ENCODE peak calls at places on chromosomes 2 and 18, in seven cellular contexts. One of them, this sample, is unnamed.

GRCh38 chr2:30899655-30900054 is 92.4 kb upstream of the CAPN13 start:
- DNase-seq in HCT116: no peak
- DNase-seq in keratinocyte: no peak
- DNase-seq in tibial artery: no peak
- DNase-seq in BJ: no peak
- DNase-seq in AG04450: no peak
- DNase-seq in A673: no peak
- DNase-seq in this sample: no peak

GRCh38 chr2:70305531-70305930 is 3.7 kb upstream of the FAM136A start:
- DNase-seq in HCT116: no peak
- DNase-seq in A673: no peak
- DNase-seq in tibial artery: no peak
- DNase-seq in AG04450: no peak
- DNase-seq in BJ: no peak
- DNase-seq in keratinocyte: no peak
- DNase-seq in this sample: no peak

GRCh38 chr18:34121157-34121807 is 103.4 kb downstream of the NOL4 start:
- DNase-seq in A673: peak; percentile 92
- DNase-seq in keratinocyte: no peak
- DNase-seq in BJ: no peak
- DNase-seq in AG04450: no peak
- DNase-seq in tibial artery: no peak
- DNase-seq in HCT116: no peak
- DNase-seq in this sample: peak; percentile 70

GRCh38 chr2:215982465-215982875 is 30.9 kb downstream of the MREG start:
- DNase-seq in A673: no peak
- DNase-seq in tibial artery: no peak
- DNase-seq in BJ: no peak
- DNase-seq in HCT116: peak; percentile 62
- DNase-seq in keratinocyte: peak; percentile 63
- DNase-seq in AG04450: peak; percentile 11
- DNase-seq in this sample: peak; percentile 61

GRCh38 chr18:49858309-49859005 is 45.1 kb upstream of the ACAA2 start:
- DNase-seq in AG04450: peak; percentile 38
- DNase-seq in BJ: no peak
- DNase-seq in tibial artery: no peak
- DNase-seq in A673: peak; percentile 79
- DNase-seq in keratinocyte: no peak
- DNase-seq in HCT116: peak; percentile 68
- DNase-seq in this sample: peak; percentile 39

GRCh38 chr2:122539311-122539710 is 783.9 kb downstream of the TSN start:
- DNase-seq in tibial artery: no peak
- DNase-seq in HCT116: no peak
- DNase-seq in AG04450: no peak
- DNase-seq in A673: no peak
- DNase-seq in BJ: no peak
- DNase-seq in keratinocyte: no peak
- DNase-seq in this sample: no peak

GRCh38 chr18:14930076-14930475 is 182.1 kb downstream of the ANKRD30B start:
- DNase-seq in keratinocyte: no peak
- DNase-seq in A673: no peak
- DNase-seq in AG04450: no peak
- DNase-seq in tibial artery: no peak
- DNase-seq in BJ: no peak
- DNase-seq in HCT116: no peak
- DNase-seq in this sample: no peak

GRCh38 chr2:131009713-131010475 is 83.4 kb downstream of the FAM168B start:
- DNase-seq in keratinocyte: no peak
- DNase-seq in tibial artery: no peak
- DNase-seq in A673: no peak
- DNase-seq in HCT116: no peak
- DNase-seq in BJ: no peak
- DNase-seq in AG04450: no peak
- DNase-seq in this sample: no peak

GRCh38 chr2:67627456-67627855 is 230.3 kb downstream of the ETAA1 start:
- DNase-seq in AG04450: no peak
- DNase-seq in HCT116: no peak
- DNase-seq in tibial artery: no peak
- DNase-seq in BJ: no peak
- DNase-seq in A673: no peak
- DNase-seq in keratinocyte: no peak
- DNase-seq in this sample: no peak

GRCh38 chr2:239328306-239329191 is 72.3 kb downstream of the HDAC4 start:
- DNase-seq in AG04450: peak; percentile 95
- DNase-seq in BJ: peak; percentile 64
- DNase-seq in keratinocyte: no peak
- DNase-seq in tibial artery: peak; percentile 89
- DNase-seq in HCT116: no peak
- DNase-seq in A673: peak; percentile 14
- DNase-seq in this sample: no peak

GRCh38 chr2:53913721-53914120 is 54.0 kb upstream of the GPR75 start:
- DNase-seq in AG04450: no peak
- DNase-seq in keratinocyte: no peak
- DNase-seq in HCT116: no peak
- DNase-seq in A673: no peak
- DNase-seq in tibial artery: no peak
- DNase-seq in BJ: no peak
- DNase-seq in this sample: peak; percentile 25

GRCh38 chr2:146363731-146364130 is 1481.1 kb upstream of the ACVR2A start:
- DNase-seq in tibial artery: no peak
- DNase-seq in keratinocyte: no peak
- DNase-seq in BJ: peak; percentile 14
- DNase-seq in HCT116: no peak
- DNase-seq in A673: peak; percentile 1
- DNase-seq in AG04450: no peak
- DNase-seq in this sample: no peak

GRCh38 chr2:196480653-196481322 is 158.7 kb upstream of the CCDC150 start:
- DNase-seq in HCT116: no peak
- DNase-seq in A673: no peak
- DNase-seq in AG04450: no peak
- DNase-seq in keratinocyte: no peak
- DNase-seq in BJ: no peak
- DNase-seq in tibial artery: no peak
- DNase-seq in this sample: no peak

GRCh38 chr2:226699321-226699720 is 100.3 kb downstream of the IRS1 start:
- DNase-seq in tibial artery: peak; percentile 68
- DNase-seq in A673: peak; percentile 26
- DNase-seq in HCT116: no peak
- DNase-seq in BJ: no peak
- DNase-seq in keratinocyte: no peak
- DNase-seq in AG04450: no peak
- DNase-seq in this sample: no peak

GRCh38 chr2:192146069-192147006 is 48.4 kb downstream of the TMEFF2 start:
- DNase-seq in AG04450: no peak
- DNase-seq in tibial artery: no peak
- DNase-seq in HCT116: no peak
- DNase-seq in keratinocyte: no peak
- DNase-seq in A673: peak; percentile 65
- DNase-seq in BJ: no peak
- DNase-seq in this sample: peak; percentile 58

GRCh38 chr2:13652531-13653313 is 936.0 kb downstream of the TRIB2 start:
- DNase-seq in tibial artery: no peak
- DNase-seq in keratinocyte: peak; percentile 25
- DNase-seq in A673: no peak
- DNase-seq in HCT116: no peak
- DNase-seq in BJ: no peak
- DNase-seq in AG04450: peak; percentile 24
- DNase-seq in this sample: peak; percentile 12

GRCh38 chr18:23951206-23951605 is 63.3 kb upstream of the TTC39C start:
- DNase-seq in AG04450: no peak
- DNase-seq in tibial artery: no peak
- DNase-seq in keratinocyte: no peak
- DNase-seq in BJ: no peak
- DNase-seq in A673: no peak
- DNase-seq in HCT116: no peak
- DNase-seq in this sample: no peak

GRCh38 chr18:48566588-48566987 is 27.8 kb downstream of the CTIF start:
- DNase-seq in keratinocyte: no peak
- DNase-seq in tibial artery: no peak
- DNase-seq in A673: no peak
- DNase-seq in HCT116: no peak
- DNase-seq in AG04450: no peak
- DNase-seq in BJ: no peak
- DNase-seq in this sample: no peak

GRCh38 chr2:201970786-201971108 is 62.9 kb upstream of the FZD7 start:
- DNase-seq in AG04450: no peak
- DNase-seq in A673: no peak
- DNase-seq in HCT116: no peak
- DNase-seq in BJ: no peak
- DNase-seq in keratinocyte: no peak
- DNase-seq in tibial artery: no peak
- DNase-seq in this sample: no peak

GRCh38 chr2:229888031-229888430 is 33.8 kb downstream of the TRIP12 start:
- DNase-seq in keratinocyte: no peak
- DNase-seq in AG04450: no peak
- DNase-seq in BJ: no peak
- DNase-seq in A673: no peak
- DNase-seq in tibial artery: no peak
- DNase-seq in HCT116: no peak
- DNase-seq in this sample: no peak

GRCh38 chr2:64359176-64359891 is 94.6 kb upstream of the LGALSL start:
- DNase-seq in A673: no peak
- DNase-seq in HCT116: no peak
- DNase-seq in BJ: no peak
- DNase-seq in AG04450: no peak
- DNase-seq in tibial artery: no peak
- DNase-seq in keratinocyte: no peak
- DNase-seq in this sample: no peak

GRCh38 chr2:84925724-84926376 is 20.4 kb downstream of the TMSB10 start:
- DNase-seq in tibial artery: peak; percentile 97
- DNase-seq in keratinocyte: peak; percentile 82
- DNase-seq in A673: peak; percentile 97
- DNase-seq in BJ: peak; percentile 36
- DNase-seq in AG04450: no peak
- DNase-seq in HCT116: peak; percentile 98
- DNase-seq in this sample: peak; percentile 76

GRCh38 chr2:145984541-145984940 is 1464.6 kb upstream of the ZEB2 start:
- DNase-seq in A673: peak; percentile 33
- DNase-seq in tibial artery: no peak
- DNase-seq in BJ: no peak
- DNase-seq in AG04450: no peak
- DNase-seq in keratinocyte: peak; percentile 26
- DNase-seq in HCT116: peak; percentile 31
- DNase-seq in this sample: peak; percentile 7

GRCh38 chr2:12379143-12379542 is 337.6 kb upstream of the TRIB2 start:
- DNase-seq in HCT116: no peak
- DNase-seq in keratinocyte: no peak
- DNase-seq in BJ: no peak
- DNase-seq in AG04450: no peak
- DNase-seq in A673: no peak
- DNase-seq in tibial artery: no peak
- DNase-seq in this sample: no peak

GRCh38 chr2:158666969-158667368 is 128.1 kb upstream of the DAPL1 start:
- DNase-seq in AG04450: no peak
- DNase-seq in HCT116: no peak
- DNase-seq in keratinocyte: no peak
- DNase-seq in tibial artery: no peak
- DNase-seq in BJ: no peak
- DNase-seq in A673: no peak
- DNase-seq in this sample: no peak

GRCh38 chr2:8103085-8103708 is 578.7 kb upstream of the ID2 start:
- DNase-seq in A673: peak; percentile 9
- DNase-seq in AG04450: peak; percentile 32
- DNase-seq in tibial artery: no peak
- DNase-seq in keratinocyte: no peak
- DNase-seq in BJ: no peak
- DNase-seq in HCT116: no peak
- DNase-seq in this sample: no peak

GRCh38 chr2:176270100-176270750 is 983 bp downstream of the MTX2 start:
- DNase-seq in BJ: no peak
- DNase-seq in HCT116: no peak
- DNase-seq in keratinocyte: no peak
- DNase-seq in tibial artery: no peak
- DNase-seq in A673: no peak
- DNase-seq in AG04450: no peak
- DNase-seq in this sample: no peak

GRCh38 chr2:39851691-39852110 is 72.6 kb upstream of the THUMPD2 start:
- DNase-seq in tibial artery: no peak
- DNase-seq in BJ: peak; percentile 55
- DNase-seq in A673: peak; percentile 46
- DNase-seq in HCT116: no peak
- DNase-seq in keratinocyte: no peak
- DNase-seq in AG04450: peak; percentile 47
- DNase-seq in this sample: no peak
- H3K4me3 ChIP-seq in tibial artery: no peak overlapping the region
- H3K4me3 ChIP-seq in BJ: no peak overlapping the region
- H3K4me3 ChIP-seq in A673: no peak overlapping the region
- H3K4me3 ChIP-seq in HCT116: no peak overlapping the region
- H3K4me3 ChIP-seq in keratinocyte: no peak overlapping the region
- H3K4me3 ChIP-seq in AG04450: no peak overlapping the region
- H3K4me3 ChIP-seq in this sample: no peak overlapping the region

GRCh38 chr2:127083819-127084503 is 23.0 kb downstream of the BIN1 start:
- DNase-seq in AG04450: peak; percentile 93
- DNase-seq in BJ: peak; percentile 92
- DNase-seq in keratinocyte: no peak
- DNase-seq in A673: no peak
- DNase-seq in HCT116: no peak
- DNase-seq in tibial artery: peak; percentile 90
- DNase-seq in this sample: peak; percentile 73
- TF ChIP-seq CTCF in AG04450: peak; percentile 37
- TF ChIP-seq CTCF in BJ: peak; percentile 21
- TF ChIP-seq CTCF in keratinocyte: no peak
- TF ChIP-seq CTCF in A673: no peak
- TF ChIP-seq CTCF in HCT116: no peak
- TF ChIP-seq CTCF in tibial artery: no peak
- TF ChIP-seq CTCF in this sample: no peak

GRCh38 chr18:46462523-46462922 is 194.5 kb downstream of the LOXHD1 start:
- DNase-seq in tibial artery: no peak
- DNase-seq in keratinocyte: no peak
- DNase-seq in BJ: no peak
- DNase-seq in A673: no peak
- DNase-seq in AG04450: no peak
- DNase-seq in HCT116: no peak
- DNase-seq in this sample: no peak
- H3K27me3 ChIP-seq in tibial artery: no peaks in the 10 kb centered on the region
- H3K27me3 ChIP-seq in keratinocyte: no peaks in the 10 kb centered on the region
- H3K27me3 ChIP-seq in BJ: no peaks in the 10 kb centered on the region
- H3K27me3 ChIP-seq in A673: no peaks in the 10 kb centered on the region
- H3K27me3 ChIP-seq in AG04450: peaks cover 5% of the 10 kb centered on the region
- H3K27me3 ChIP-seq in HCT116: peaks cover 7% of the 10 kb centered on the region
- H3K27me3 ChIP-seq in this sample: peaks cover 6% of the 10 kb centered on the region

DNA sequence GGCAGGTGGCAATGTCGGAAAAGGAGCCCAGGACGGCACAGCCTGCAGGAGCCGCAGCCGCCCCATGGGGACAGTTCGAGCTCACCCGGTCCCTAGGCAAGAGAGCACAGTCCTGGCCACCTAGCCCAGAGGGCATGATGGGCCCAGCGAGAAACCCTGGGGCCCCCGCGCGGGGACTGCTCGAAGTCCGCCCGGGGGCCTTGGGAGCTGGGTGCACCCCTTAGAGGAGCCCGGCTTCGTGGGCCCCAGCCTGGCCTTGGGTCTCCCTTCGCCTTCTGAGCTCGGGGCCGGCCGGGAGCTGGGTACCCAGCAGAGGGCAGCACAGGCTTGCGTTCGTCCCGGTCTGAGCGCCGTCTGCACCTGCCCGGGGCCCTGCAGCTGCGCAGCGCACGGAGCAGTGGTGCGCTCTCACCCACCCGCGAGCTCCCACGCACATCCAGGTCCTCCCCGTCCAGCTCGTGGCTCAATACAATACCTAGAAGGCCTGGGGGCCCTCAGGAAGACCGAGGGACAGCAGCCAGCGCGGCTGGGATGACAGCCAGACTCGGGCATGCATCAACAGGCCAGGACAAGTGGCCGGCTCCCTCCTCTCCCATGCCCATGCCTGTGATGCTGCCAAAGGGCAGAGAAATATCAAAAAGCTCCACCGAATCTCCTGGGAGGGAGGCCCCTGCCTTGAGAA is 96.2 kb upstream of the ZNF532 start:
- DNase-seq in HCT116: peak; percentile 23
- DNase-seq in tibial artery: peak; percentile 82
- DNase-seq in AG04450: no peak
- DNase-seq in BJ: no peak
- DNase-seq in A673: peak; percentile 82
- DNase-seq in keratinocyte: no peak
- DNase-seq in this sample: no peak
- H3K4me3 ChIP-seq in HCT116: no peak overlapping the region
- H3K4me3 ChIP-seq in tibial artery: peak overlapping the region; percentile 33
- H3K4me3 ChIP-seq in AG04450: peak overlapping the region; percentile 41
- H3K4me3 ChIP-seq in BJ: no peak overlapping the region
- H3K4me3 ChIP-seq in A673: peak overlapping the region; percentile 33
- H3K4me3 ChIP-seq in keratinocyte: peak overlapping the region; percentile 28
- H3K4me3 ChIP-seq in this sample: no peak overlapping the region